ENCODE peak calls at places on chromosomes 16 and 17, in five cellular contexts. M is K562, V is GM23248, P is OCI-LY7, G is neuronal stem cell. Q is an unnamed sample.

GRCh38 chr17:45294506-45294905 is 22.3 kb downstream of the MAP3K14 start:
- DNase-seq in G (no peak), P (no peak), M (no peak), V (peak), Q (peak)

GRCh38 chr17:14604920-14605599 is 304.2 kb downstream of the HS3ST3B1 start:
- DNase-seq in P (peak), V (no peak), M (no peak), G (no peak), Q (no peak)

GRCh38 chr17:44587339-44587738 is 30.1 kb downstream of the FZD2 start:
- DNase-seq in G (no peak), P (no peak), V (peak), M (peak), Q (peak)

GRCh38 chr16:69839240-69839688 is 77.1 kb downstream of the WWP2 start:
- DNase-seq in G (no peak), M (no peak), V (no peak), P (no peak), Q (peak)

GRCh38 chr17:60641810-60642220 is 35.8 kb upstream of the BCAS3 start:
- DNase-seq in G (peak), V (peak), P (peak), M (peak), Q (peak)

GRCh38 chr17:2400474-2400866 is 390 bp downstream of the MNT start:
- DNase-seq in G (peak), V (peak), P (peak), M (peak), Q (peak)

GRCh38 chr17:82356845-82357355 is 2.1 kb upstream of the TEX19 start:
- DNase-seq in P (peak), G (no peak), M (no peak), V (no peak), Q (peak)

GRCh38 chr17:72205357-72205756 is 84.5 kb downstream of the SOX9 start:
- DNase-seq in V (no peak), M (no peak), P (no peak), G (peak), Q (no peak)

GRCh38 chr17:76541739-76542450 is 2.1 kb downstream of the PRCD start:
- DNase-seq in M (no peak), V (no peak), P (no peak), G (no peak), Q (peak)

GRCh38 chr17:42814633-42815399 is 9.3 kb downstream of the BECN1 start:
- DNase-seq in V (peak), P (no peak), M (no peak), G (no peak), Q (peak)

GRCh38 chr16:30115238-30115637 is 1.9 kb upstream of the GDPD3 start:
- DNase-seq in M (no peak), G (no peak), V (no peak), P (peak), Q (no peak)
- H3K27ac ChIP-seq in M (no peak), G (no peak), V (no peak), P (no peak), Q (no peak)

DNA sequence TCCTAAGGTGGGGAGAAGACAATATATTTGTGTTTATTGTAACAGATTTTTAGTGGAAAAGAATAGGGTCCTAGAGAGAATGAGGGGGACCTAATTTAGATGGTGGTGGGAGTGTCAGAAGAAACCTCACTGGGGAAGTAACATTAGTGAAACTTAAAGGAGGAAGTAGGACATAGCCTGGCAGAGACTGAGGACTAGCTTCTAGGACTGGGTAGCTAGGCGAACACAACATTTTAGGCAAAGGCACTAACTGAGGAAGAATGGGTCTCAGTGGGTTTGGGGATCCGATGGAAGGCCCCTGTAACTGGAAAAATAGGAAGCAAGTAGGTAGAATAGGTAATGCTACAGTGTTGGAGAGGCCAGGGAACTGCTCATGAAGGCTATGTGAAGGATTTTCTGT is 4.2 kb upstream of the ARL2BP start:
- DNase-seq in P (peak), G (no peak), M (no peak), V (no peak), Q (no peak)
- H3K4me2 ChIP-seq in P (peak), G (no peak), M (no peak), V (no peak), Q (no peak)

GRCh38 chr16:73993878-73994277 is 302.7 kb upstream of the PSMD7 start:
- DNase-seq in P (no peak), V (no peak), G (no peak), M (no peak), Q (no peak)

GRCh38 chr16:73997340-73997711 is 299.3 kb upstream of the PSMD7 start:
- DNase-seq in G (no peak), P (no peak), V (no peak), M (no peak), Q (no peak)

DNA sequence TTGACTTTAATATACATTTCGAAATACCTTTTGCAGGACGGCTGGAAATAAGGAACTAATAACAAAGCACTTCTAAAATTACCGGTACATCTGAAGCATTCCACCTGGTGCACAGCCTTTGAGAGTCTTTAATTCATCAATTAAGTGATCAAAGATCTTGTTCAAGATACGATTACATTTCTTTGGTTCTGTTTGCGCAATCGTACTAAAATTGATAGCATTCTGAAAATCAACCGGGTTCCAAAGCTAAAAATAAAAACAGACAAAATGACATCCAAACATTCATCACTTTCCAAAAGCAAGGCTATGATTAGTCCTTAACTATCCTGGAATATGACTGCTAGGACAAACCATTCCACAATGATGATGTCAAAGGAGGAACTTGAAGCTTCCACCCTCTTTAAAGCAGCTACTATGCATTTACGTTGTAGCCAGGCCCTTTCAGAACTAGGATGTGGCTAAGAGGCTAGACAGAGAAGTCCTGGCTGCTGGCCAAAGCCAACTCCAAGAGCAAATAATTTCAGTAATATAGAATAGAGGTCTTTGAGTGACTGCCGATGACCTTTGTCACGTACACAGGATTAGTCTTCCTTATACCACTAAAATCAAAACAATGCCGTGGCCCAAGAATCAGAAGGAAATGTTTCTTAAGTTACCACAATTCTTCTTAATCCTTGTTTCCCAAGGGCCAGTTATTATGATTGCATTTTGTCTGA is 299.8 kb upstream of the PSMD7 start:
- DNase-seq in M (no peak), G (no peak), V (no peak), P (no peak), Q (no peak)
- H3K27ac ChIP-seq in M (no peak), G (no peak), V (no peak), P (no peak), Q (no peak)

DNA sequence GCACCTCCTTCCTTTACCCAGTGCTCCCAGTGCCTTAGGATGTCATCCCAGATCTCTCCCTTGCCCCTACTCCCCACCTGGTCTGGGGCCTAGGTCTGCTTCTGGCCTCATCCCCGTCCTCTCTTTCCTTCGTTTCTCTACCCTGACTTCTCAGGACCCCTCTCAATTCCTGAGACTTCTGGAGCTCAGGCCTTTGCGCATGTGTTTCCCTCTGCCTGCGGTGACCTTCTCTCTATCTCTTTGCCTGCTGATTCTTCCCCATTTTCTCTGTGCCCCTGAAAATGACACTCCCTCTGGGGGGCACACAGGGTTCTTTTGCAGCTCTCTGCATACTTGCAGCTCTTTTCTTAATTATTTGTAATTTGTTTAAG is 13.5 kb downstream of the ADORA2B start:
- DNase-seq in G (no peak), V (no peak), P (no peak), M (no peak), Q (no peak)
- H3K4me2 ChIP-seq in G (no peak), V (peak), P (no peak), M (peak), Q (peak)

GRCh38 chr16:7437135-7437534 is 104.5 kb downstream of the RBFOX1 start:
- DNase-seq in P (no peak), M (no peak), V (no peak), G (no peak), Q (no peak)
- H3K27ac ChIP-seq in P (no peak), M (no peak), V (no peak), G (no peak), Q (no peak)

Q was measured in osteoblast.